ENCODE peak calls at places on chromosomes 3 and 15, in five cellular contexts. One of them, this sample, is unnamed.
A peak's percentile ranks its signal among the peaks of the same experiment; 100 is the strongest.

GRCh38 chr15:51299187-51300015 is 39.0 kb downstream of the CYP19A1 start:
- DNase-seq in neural progenitor cell: no peak
- DNase-seq in stomach: no peak
- DNase-seq in pancreas: no peak
- DNase-seq in cardiac muscle cell: no peak
- DNase-seq in this sample: no peak

GRCh38 chr3:116050311-116050710 is 395.0 kb downstream of the LSAMP start:
- DNase-seq in neural progenitor cell: no peak
- DNase-seq in stomach: no peak
- DNase-seq in pancreas: no peak
- DNase-seq in cardiac muscle cell: no peak
- DNase-seq in this sample: no peak

GRCh38 chr3:53168175-53168923 is 7.3 kb downstream of the PRKCD start:
- DNase-seq in neural progenitor cell: peak; percentile 36
- DNase-seq in stomach: no peak
- DNase-seq in pancreas: no peak
- DNase-seq in cardiac muscle cell: no peak
- DNase-seq in this sample: no peak

GRCh38 chr3:124057453-124057852 is 65.5 kb upstream of the ROPN1 start:
- DNase-seq in neural progenitor cell: no peak
- DNase-seq in stomach: no peak
- DNase-seq in pancreas: no peak
- DNase-seq in cardiac muscle cell: no peak
- DNase-seq in this sample: no peak

GRCh38 chr15:69869881-69870465 is 227.7 kb downstream of the TLE3 start:
- DNase-seq in neural progenitor cell: no peak
- DNase-seq in stomach: no peak
- DNase-seq in pancreas: no peak
- DNase-seq in cardiac muscle cell: no peak
- DNase-seq in this sample: no peak

GRCh38 chr3:138049157-138049919 is 39.4 kb downstream of the CLDN18 start:
- DNase-seq in neural progenitor cell: peak; percentile 19
- DNase-seq in stomach: no peak
- DNase-seq in pancreas: no peak
- DNase-seq in cardiac muscle cell: no peak
- DNase-seq in this sample: no peak

GRCh38 chr3:43327184-43327950 is 41.0 kb downstream of the SNRK start:
- DNase-seq in neural progenitor cell: no peak
- DNase-seq in stomach: no peak
- DNase-seq in pancreas: no peak
- DNase-seq in cardiac muscle cell: peak; percentile 51
- DNase-seq in this sample: no peak

GRCh38 chr3:123143669-123144411 is 57.9 kb upstream of the SEC22A start:
- DNase-seq in neural progenitor cell: peak; percentile 18
- DNase-seq in stomach: no peak
- DNase-seq in pancreas: no peak
- DNase-seq in cardiac muscle cell: peak; percentile 32
- DNase-seq in this sample: peak; percentile 67

GRCh38 chr3:59451800-59452741 is 402.2 kb upstream of the CFAP20DC start:
- DNase-seq in neural progenitor cell: no peak
- DNase-seq in stomach: no peak
- DNase-seq in pancreas: no peak
- DNase-seq in cardiac muscle cell: no peak
- DNase-seq in this sample: no peak

GRCh38 chr3:102258666-102259227 is 176.1 kb upstream of the ZPLD1 start:
- DNase-seq in neural progenitor cell: no peak
- DNase-seq in stomach: no peak
- DNase-seq in pancreas: no peak
- DNase-seq in cardiac muscle cell: no peak
- DNase-seq in this sample: no peak

GRCh38 chr3:196323723-196324122 is 5.7 kb upstream of the DYNLT2B start:
- DNase-seq in neural progenitor cell: peak; percentile 63
- DNase-seq in stomach: no peak
- DNase-seq in pancreas: no peak
- DNase-seq in cardiac muscle cell: peak; percentile 10
- DNase-seq in this sample: no peak
- TF ChIP-seq CTCF in neural progenitor cell: peak; percentile 48
- TF ChIP-seq CTCF in stomach: no peak
- TF ChIP-seq CTCF in pancreas: no peak
- TF ChIP-seq CTCF in cardiac muscle cell: peak; percentile 41
- TF ChIP-seq CTCF in this sample: no peak

GRCh38 chr15:61157933-61158332 is 71.2 kb downstream of the RORA start:
- DNase-seq in neural progenitor cell: no peak
- DNase-seq in stomach: no peak
- DNase-seq in pancreas: peak; percentile 27
- DNase-seq in cardiac muscle cell: no peak
- DNase-seq in this sample: no peak
- H3K27ac ChIP-seq in neural progenitor cell: no peak overlapping the region
- H3K27ac ChIP-seq in stomach: no peak overlapping the region
- H3K27ac ChIP-seq in pancreas: no peak overlapping the region
- H3K27ac ChIP-seq in cardiac muscle cell: no peak overlapping the region
- H3K27ac ChIP-seq in this sample: peak overlapping the region; percentile 25

GRCh38 chr3:195542261-195542660 is 864 bp downstream of the PPP1R2 start:
- DNase-seq in neural progenitor cell: no peak
- DNase-seq in stomach: no peak
- DNase-seq in pancreas: no peak
- DNase-seq in cardiac muscle cell: no peak
- DNase-seq in this sample: no peak

GRCh38 chr3:195546130-195546560 is 3.0 kb upstream of the PPP1R2 start:
- DNase-seq in neural progenitor cell: no peak
- DNase-seq in stomach: peak; percentile 43
- DNase-seq in pancreas: peak; percentile 62
- DNase-seq in cardiac muscle cell: no peak
- DNase-seq in this sample: no peak

GRCh38 chr3:195542691-195543641 is at the start of gene PPP1R2:
- DNase-seq in neural progenitor cell: peak; percentile 96
- DNase-seq in stomach: peak; percentile 94
- DNase-seq in pancreas: peak; percentile 90
- DNase-seq in cardiac muscle cell: peak; percentile 97
- DNase-seq in this sample: peak; percentile 95

GRCh38 chr3:195544634-195545033 is 1.5 kb upstream of the PPP1R2 start:
- DNase-seq in neural progenitor cell: no peak
- DNase-seq in stomach: no peak
- DNase-seq in pancreas: peak; percentile 27
- DNase-seq in cardiac muscle cell: no peak
- DNase-seq in this sample: no peak

GRCh38 chr3:195543642-195544536 is 764 bp upstream of the PPP1R2 start:
- DNase-seq in neural progenitor cell: peak; percentile 55
- DNase-seq in stomach: no peak
- DNase-seq in pancreas: peak; percentile 27
- DNase-seq in cardiac muscle cell: no peak
- DNase-seq in this sample: no peak
- TF ChIP-seq CTCF in neural progenitor cell: no peak
- TF ChIP-seq CTCF in stomach: no peak
- TF ChIP-seq CTCF in pancreas: no peak
- TF ChIP-seq CTCF in cardiac muscle cell: no peak
- TF ChIP-seq CTCF in this sample: no peak

GRCh38 chr3:150370129-150370602 is 37.9 kb upstream of the TSC22D2 start:
- DNase-seq in neural progenitor cell: peak; percentile 79
- DNase-seq in stomach: no peak
- DNase-seq in pancreas: peak; percentile 24
- DNase-seq in cardiac muscle cell: peak; percentile 58
- DNase-seq in this sample: no peak
- H3K27ac ChIP-seq in neural progenitor cell: no peak overlapping the region
- H3K27ac ChIP-seq in stomach: peak overlapping the region; percentile 84
- H3K27ac ChIP-seq in pancreas: no peak overlapping the region
- H3K27ac ChIP-seq in cardiac muscle cell: no peak overlapping the region
- H3K27ac ChIP-seq in this sample: peak overlapping the region; percentile 80